ENCODE peak calls at places on chromosomes 3 and 15, in five cellular contexts. X, Z, E, N and H are unnamed samples.
A peak's percentile ranks its signal among the peaks of the same experiment; 100 is the strongest.

GRCh38 chr3:140055032-140055791 is 120.2 kb downstream of the CLSTN2 start:
- DNase-seq in E (no peak), X (no peak), Z (no peak), N (no peak), H (no peak)

GRCh38 chr3:79268422-79268821 is 499.4 kb downstream of the ROBO1 start:
- DNase-seq in X (no peak), Z (no peak), E (no peak), N (no peak), H (no peak)

GRCh38 chr3:170055209-170055608 is 17.4 kb downstream of the GPR160 start:
- DNase-seq in E (no peak), X (no peak), Z (peak; percentile 51), N (no peak), H (no peak)

GRCh38 chr3:14142567-14143270 is 17.9 kb downstream of the TMEM43 start:
- DNase-seq in Z (no peak), N (no peak), E (no peak), X (no peak), H (no peak)

GRCh38 chr3:170049146-170050000 is 11.6 kb downstream of the GPR160 start:
- DNase-seq in N (no peak), Z (peak; percentile 23), E (no peak), X (no peak), H (no peak)

GRCh38 chr3:54056521-54056920 is 65.8 kb upstream of the CACNA2D3 start:
- DNase-seq in N (no peak), Z (no peak), E (no peak), X (no peak), H (no peak)

GRCh38 chr3:150183619-150184425 is 213.1 kb upstream of the PFN2 start:
- DNase-seq in N (peak; percentile 77), Z (peak; percentile 83), E (peak; percentile 89), X (peak; percentile 27), H (peak; percentile 59)

GRCh38 chr15:92809880-92810361 is 90.2 kb upstream of the CHD2 start:
- DNase-seq in N (no peak), E (peak; percentile 62), Z (peak; percentile 68), X (no peak), H (no peak)

GRCh38 chr15:59609730-59610712 is 1.6 kb upstream of the GCNT3 start:
- DNase-seq in Z (no peak), N (no peak), X (no peak), E (peak; percentile 18), H (no peak)

GRCh38 chr3:30658328-30659052 is 52.1 kb downstream of the TGFBR2 start:
- DNase-seq in E (no peak), Z (peak; percentile 79), X (no peak), N (no peak), H (no peak)

GRCh38 chr3:180563411-180563810 is 38.6 kb upstream of the TTC14 start:
- DNase-seq in N (no peak), Z (no peak), E (no peak), X (no peak), H (no peak)

GRCh38 chr3:144501419-144501818 is 529.8 kb downstream of the DIPK2A start:
- DNase-seq in X (no peak), N (no peak), Z (no peak), E (no peak), H (no peak)

GRCh38 chr3:154122096-154122911 is 1.1 kb downstream of the ARHGEF26 start:
- DNase-seq in E (peak; percentile 50), X (no peak), N (peak; percentile 40), Z (no peak), H (peak; percentile 21)

GRCh38 chr3:193761969-193762368 is 169.0 kb downstream of the OPA1 start:
- DNase-seq in N (no peak), Z (no peak), E (no peak), X (no peak), H (no peak)

GRCh38 chr3:120625199-120625598 is 29.1 kb downstream of the NDUFB4 start:
- DNase-seq in E (no peak), N (no peak), Z (no peak), X (no peak), H (no peak)

GRCh38 chr3:21297304-21297703 is 453.7 kb downstream of the ZNF385D start:
- DNase-seq in Z (no peak), X (no peak), N (no peak), E (no peak), H (no peak)

GRCh38 chr15:88911766-88912118 is 1.4 kb downstream of the MFGE8 start:
- DNase-seq in X (no peak), Z (peak; percentile 70), N (peak; percentile 61), E (peak; percentile 92), H (no peak)
- H3K4ac ChIP-seq in X (no peak overlapping the region), Z (peak overlapping the region; percentile 96), N (no peak overlapping the region), E (no peak overlapping the region), H (no peak overlapping the region)

GRCh38 chr3:59056706-59057105 is 6.9 kb upstream of the CFAP20DC start:
- DNase-seq in Z (peak; percentile 19), E (no peak), N (no peak), X (no peak), H (no peak)
- H3K9ac ChIP-seq in Z (no peak overlapping the region), E (no peak overlapping the region), N (no peak overlapping the region), X (no peak overlapping the region), H (no peak overlapping the region)

DNA sequence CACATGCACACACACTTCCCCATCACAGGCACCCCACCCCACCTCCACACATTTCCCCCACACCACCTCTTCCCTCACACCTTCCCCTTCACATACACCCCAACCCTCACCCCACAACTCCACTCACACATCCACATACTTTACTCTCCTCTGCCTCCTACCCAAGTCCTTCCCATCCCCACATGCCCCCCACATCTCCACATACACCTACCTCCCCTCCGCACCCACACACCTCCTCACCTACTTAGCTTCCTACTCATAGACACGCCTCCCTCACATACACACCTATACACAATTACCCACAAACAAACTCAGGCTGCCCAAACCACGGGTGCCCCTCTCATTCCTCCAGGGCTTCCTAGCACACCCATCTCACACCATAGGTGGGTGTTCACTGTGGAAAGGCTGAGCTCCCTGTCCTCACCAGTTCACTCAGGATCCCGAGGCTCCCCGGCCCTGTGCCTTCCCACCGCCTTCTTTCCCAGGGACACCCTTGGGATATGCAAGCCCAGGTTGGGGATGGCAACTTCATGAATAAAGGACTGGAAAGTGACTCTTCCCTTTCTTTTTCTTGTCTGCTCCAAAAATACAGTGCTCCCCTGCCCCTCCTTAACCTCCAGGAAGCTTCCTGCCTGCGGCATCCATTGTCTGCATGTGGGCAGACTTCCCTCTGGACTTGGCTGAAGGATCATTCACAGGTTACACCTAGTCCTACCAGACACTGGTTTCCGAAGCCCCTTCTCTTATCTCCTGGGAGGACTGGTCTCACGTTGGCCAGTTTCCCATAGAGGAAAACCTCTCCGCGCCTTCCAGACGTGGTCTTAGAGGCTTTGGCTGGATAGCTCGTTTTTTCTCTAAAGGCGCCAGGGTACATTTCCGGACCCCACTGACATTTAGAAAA is 61.5 kb downstream of the SLCO2A1 start:
- DNase-seq in N (no peak), Z (no peak), X (no peak), E (no peak), H (no peak)
- H3K4ac ChIP-seq in N (no peak overlapping the region), Z (no peak overlapping the region), X (no peak overlapping the region), E (no peak overlapping the region), H (no peak overlapping the region)

DNA sequence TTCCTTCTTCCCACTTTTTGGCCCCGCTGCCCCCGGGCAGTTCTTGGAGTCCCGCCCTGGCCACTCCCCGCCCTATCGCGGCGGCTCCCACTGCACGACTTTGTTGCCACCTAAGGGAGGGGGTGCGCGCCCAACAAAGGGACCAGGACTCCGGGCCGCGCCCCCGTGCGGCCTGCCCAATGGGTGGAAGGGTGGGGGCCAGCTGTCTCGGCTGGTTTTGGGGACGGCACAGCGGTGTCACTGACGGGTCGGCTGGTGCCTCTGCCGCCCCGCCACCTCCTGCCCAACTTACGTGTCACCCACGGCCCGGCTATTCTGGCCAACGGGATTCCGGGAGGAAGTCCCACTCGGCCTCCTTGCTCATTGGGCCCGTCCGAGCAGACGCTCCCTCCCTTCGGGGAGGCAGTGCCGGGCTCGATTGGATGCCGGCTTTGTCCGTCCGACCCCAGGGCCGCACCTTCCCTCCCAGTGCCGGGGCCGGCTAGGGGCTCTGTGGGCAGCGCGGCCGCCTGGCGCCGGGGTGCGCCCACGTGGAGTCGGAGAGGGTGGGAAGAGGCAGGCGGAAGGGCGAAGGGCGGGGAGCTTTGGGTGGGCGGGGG is at the start of gene GOLIM4:
- DNase-seq in E (peak; percentile 98), X (peak; percentile 80), N (peak; percentile 96), Z (peak; percentile 97), H (peak; percentile 91)
- H3K9ac ChIP-seq in E (peak within 1 kb of the TSS; percentile 89), X (peak within 1 kb of the TSS; percentile 65), N (peak within 1 kb of the TSS; percentile 60), Z (peak within 1 kb of the TSS; percentile 61), H (peak within 1 kb of the TSS; percentile 88)

GRCh38 chr15:69160976-69161877 is 792 bp downstream of the GLCE start:
- DNase-seq in E (peak; percentile 39), Z (peak; percentile 16), N (peak; percentile 45), X (no peak), H (peak; percentile 35)
- H3K4ac ChIP-seq in E (no peak overlapping the region), Z (peak overlapping the region; percentile 10), N (no peak overlapping the region), X (no peak overlapping the region), H (no peak overlapping the region)

DNA sequence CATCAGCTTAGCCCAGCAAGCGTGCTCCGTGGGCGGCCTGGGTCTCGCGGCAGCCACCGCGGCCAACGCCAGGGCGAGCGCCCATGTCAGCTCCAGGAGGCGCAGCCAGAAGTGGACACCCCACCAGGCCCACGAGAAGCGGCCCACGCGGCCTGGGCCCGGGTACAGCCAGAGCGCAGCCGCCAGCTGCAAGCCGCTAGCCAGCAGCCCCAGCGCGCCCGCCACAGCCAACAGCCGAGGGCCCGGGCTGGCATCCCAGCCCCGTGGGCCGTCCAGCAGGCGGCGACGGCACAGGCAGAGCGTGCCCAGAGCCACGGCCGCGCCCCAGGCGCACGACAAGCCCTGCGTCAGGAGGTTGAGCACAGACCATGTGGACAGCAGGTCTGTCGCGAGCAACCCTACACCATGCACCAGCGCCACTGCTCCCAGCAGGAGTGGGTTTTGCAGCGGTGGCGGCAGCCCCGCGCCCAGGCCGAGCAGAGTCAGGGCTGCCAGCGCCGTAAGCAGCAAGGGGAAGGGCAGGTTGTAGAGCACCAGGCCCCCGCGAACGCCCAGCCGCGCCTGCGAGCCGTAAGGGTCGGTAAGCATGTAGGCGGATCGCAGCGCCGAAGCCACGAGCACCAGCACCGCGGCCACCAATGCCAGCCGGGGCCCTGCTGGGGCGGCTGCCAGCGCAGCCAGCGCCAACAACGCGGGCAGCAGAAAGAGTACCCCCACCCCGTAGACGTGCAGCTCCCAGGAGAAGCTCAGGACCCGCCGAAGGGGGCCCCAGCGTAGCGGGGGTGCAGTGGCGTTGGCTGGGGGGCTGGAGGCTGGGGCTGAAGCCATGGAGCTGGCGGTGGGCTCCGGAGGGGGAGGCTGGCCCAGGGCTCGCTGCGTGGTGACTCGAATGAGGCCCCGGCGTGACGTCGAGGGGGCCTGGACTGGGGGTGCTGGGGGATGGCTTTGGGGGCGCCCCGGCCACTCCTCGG is 4.9 kb downstream of the PRRT3 start:
- DNase-seq in X (no peak), E (peak; percentile 88), N (peak; percentile 84), Z (peak; percentile 33), H (peak; percentile 46)
- H3K9ac ChIP-seq in X (no peak overlapping the region), E (peak overlapping the region; percentile 52), N (no peak overlapping the region), Z (peak overlapping the region; percentile 23), H (peak overlapping the region; percentile 93)